ENCODE peak calls at places on chromosomes 3 and 15, in six cellular contexts. D, R, U, V, O and F are unnamed samples.

GRCh38 chr15:75230524-75231371 is 27.4 kb upstream of the GOLGA6C start:
- DNase-seq in O (no peak), U (no peak), R (peak), D (no peak), V (no peak), F (no peak)

GRCh38 chr3:191275751-191276150 is 53.4 kb upstream of the CCDC50 start:
- DNase-seq in V (no peak), D (no peak), U (no peak), O (no peak), R (no peak), F (no peak)

GRCh38 chr15:88652456-88653199 is 13.8 kb downstream of the ISG20 start:
- DNase-seq in R (no peak), O (peak), V (no peak), U (no peak), D (no peak), F (no peak)

GRCh38 chr15:31390777-31391486 is 64.3 kb downstream of the KLF13 start:
- DNase-seq in D (no peak), R (no peak), V (no peak), O (no peak), U (no peak), F (no peak)

GRCh38 chr3:5194801-5195509 is 7.4 kb downstream of the EDEM1 start:
- DNase-seq in O (no peak), R (no peak), U (peak), D (no peak), V (peak), F (no peak)

GRCh38 chr3:88921986-88922385 is 185.4 kb upstream of the EPHA3 start:
- DNase-seq in O (no peak), U (no peak), D (no peak), R (no peak), V (no peak), F (no peak)

GRCh38 chr3:64122476-64122875 is 99.2 kb upstream of the PSMD6 start:
- DNase-seq in U (no peak), R (no peak), D (no peak), V (no peak), O (no peak), F (no peak)

GRCh38 chr3:123469323-123469995 is 20.6 kb upstream of the ADCY5 start:
- DNase-seq in O (no peak), V (no peak), D (no peak), U (no peak), R (no peak), F (no peak)

GRCh38 chr15:67413770-67414429 is 107.0 kb upstream of the C15orf61 start:
- DNase-seq in D (no peak), U (peak), O (no peak), V (no peak), R (no peak), F (no peak)

GRCh38 chr15:77002436-77002835 is 7.5 kb downstream of the PSTPIP1 start:
- DNase-seq in R (no peak), V (no peak), D (no peak), O (no peak), U (no peak), F (no peak)

GRCh38 chr3:151259664-151260063 is 18.7 kb downstream of the P2RY14 start:
- DNase-seq in O (no peak), V (no peak), R (no peak), D (no peak), U (no peak), F (no peak)

GRCh38 chr3:120561251-120562045 is 34.7 kb upstream of the NDUFB4 start:
- DNase-seq in D (peak), R (peak), U (peak), O (peak), V (peak), F (no peak)

GRCh38 chr3:119702530-119703527 is at the start of gene CFAP91:
- DNase-seq in R (peak), V (peak), U (no peak), O (peak), D (peak), F (peak)

GRCh38 chr3:67522081-67522480 is 132.3 kb downstream of the SUCLG2 start:
- DNase-seq in O (no peak), D (no peak), V (no peak), U (no peak), R (no peak), F (no peak)

GRCh38 chr15:52466134-52466701 is 62.5 kb downstream of the MYO5A start:
- DNase-seq in R (peak), O (no peak), D (peak), V (no peak), U (no peak), F (peak)

GRCh38 chr15:93244691-93245615 is 155.9 kb upstream of the RGMA start:
- DNase-seq in V (no peak), R (no peak), D (no peak), O (no peak), U (no peak), F (no peak)

GRCh38 chr3:48684480-48685143 is 1.1 kb downstream of the NCKIPSD start:
- DNase-seq in D (no peak), U (no peak), O (no peak), R (peak), V (peak), F (no peak)

GRCh38 chr3:65303431-65303830 is 615.6 kb upstream of the ADAMTS9 start:
- DNase-seq in V (no peak), U (no peak), R (no peak), D (no peak), O (no peak), F (no peak)

GRCh38 chr15:67189326-67190051 is 65.0 kb downstream of the AAGAB start:
- DNase-seq in R (no peak), V (no peak), O (peak), D (no peak), U (no peak), F (no peak)

GRCh38 chr3:54835701-54836100 is 92.2 kb downstream of the LRTM1 start:
- DNase-seq in V (no peak), D (no peak), R (no peak), O (no peak), U (no peak), F (no peak)

GRCh38 chr3:54841461-54841860 is 86.4 kb downstream of the LRTM1 start:
- DNase-seq in D (no peak), V (no peak), U (no peak), O (no peak), R (no peak), F (no peak)

GRCh38 chr3:54843352-54843751 is 84.5 kb downstream of the LRTM1 start:
- DNase-seq in O (no peak), D (no peak), R (no peak), U (no peak), V (no peak), F (no peak)

GRCh38 chr3:54836876-54837275 is 91.0 kb downstream of the LRTM1 start:
- DNase-seq in V (no peak), D (no peak), R (no peak), U (no peak), O (no peak), F (no peak)

GRCh38 chr3:54837964-54838363 is 89.9 kb downstream of the LRTM1 start:
- DNase-seq in R (no peak), O (no peak), V (no peak), U (no peak), D (no peak), F (no peak)
- TF ChIP-seq CREB1 in R (no peak), O (no peak), V (no peak), U (no peak), D (no peak), F (no peak)

GRCh38 chr15:45133561-45133920 is 3.7 kb downstream of the DUOX1 start:
- DNase-seq in R (no peak), D (no peak), V (no peak), U (no peak), O (no peak), F (no peak)
- TF ChIP-seq CREB1 in R (no peak), D (no peak), V (no peak), U (no peak), O (no peak), F (no peak)

GRCh38 chr15:91950631-91951384 is 97.3 kb downstream of the SLCO3A1 start:
- DNase-seq in R (no peak), V (no peak), O (no peak), U (no peak), D (no peak), F (no peak)
- TF ChIP-seq CREB1 in R (no peak), V (no peak), O (no peak), U (no peak), D (no peak), F (no peak)

DNA sequence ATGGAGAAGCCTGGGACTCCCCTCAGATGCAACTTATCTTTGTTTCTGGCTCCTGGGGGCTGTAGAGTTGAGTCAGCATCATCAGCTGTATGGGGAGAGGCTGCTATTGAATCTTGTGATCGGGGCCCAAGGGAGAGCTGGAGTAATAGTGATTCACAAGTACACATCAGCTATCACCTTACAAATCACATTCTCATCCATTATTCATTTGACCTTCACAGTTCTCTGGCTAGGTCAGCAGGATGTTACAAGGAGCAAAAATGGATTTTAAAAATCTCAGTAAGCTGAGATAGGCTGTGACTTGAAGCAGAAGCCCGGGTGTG is 175.0 kb downstream of the OPA1 start:
- DNase-seq in D (no peak), O (no peak), V (no peak), U (no peak), R (no peak), F (no peak)
- TF ChIP-seq CREB1 in D (no peak), O (no peak), V (no peak), U (no peak), R (no peak), F (no peak)

GRCh38 chr3:59981377-59981776 is 931.6 kb upstream of the CFAP20DC start:
- DNase-seq in U (no peak), R (no peak), V (no peak), D (no peak), O (no peak), F (no peak)
- TF ChIP-seq CREB1 in U (no peak), R (no peak), V (no peak), D (no peak), O (no peak), F (no peak)

GRCh38 chr3:45950686-45951600 is 7.7 kb downstream of the CXCR6 start:
- DNase-seq in O (no peak), D (no peak), V (no peak), R (no peak), U (no peak), F (no peak)
- TF ChIP-seq CREB1 in O (no peak), D (no peak), V (no peak), R (no peak), U (no peak), F (no peak)

GRCh38 chr15:38758001-38758400 is 193.4 kb upstream of the RASGRP1 start:
- DNase-seq in O (no peak), R (no peak), D (no peak), V (no peak), U (no peak), F (no peak)
- TF ChIP-seq CREB1 in O (no peak), R (no peak), D (no peak), V (no peak), U (no peak), F (no peak)